ENCODE peak calls at places on chromosomes 2 and 18, in eight cellular contexts. C is cardiac fibroblast; G is nephron progenitor cell; Y is lower lobe of right lung; W is CD4-positive, alpha-beta T cell; D is sigmoid colon; O is gastrocnemius medialis; L is psoas muscle. H is an unnamed sample.

GRCh38 chr2:226794751-226795171 is 4.9 kb downstream of the IRS1 start:
- DNase-seq in C (peak; percentile 80), G (peak; percentile 2), Y (no peak), W (no peak), D (no peak), O (peak; percentile 47), L (no peak), H (peak; percentile 74)

GRCh38 chr2:136051725-136052048 is 66.3 kb upstream of the DARS1 start:
- DNase-seq in C (no peak), G (no peak), Y (no peak), W (no peak), D (no peak), O (no peak), L (no peak), H (no peak)

GRCh38 chr2:232239956-232240681 is 138.4 kb upstream of the ALPP start:
- DNase-seq in C (peak; percentile 25), G (no peak), Y (no peak), W (no peak), D (no peak), O (no peak), L (no peak), H (no peak)

GRCh38 chr2:84846041-84846663 is 34.7 kb downstream of the TRABD2A start:
- DNase-seq in C (no peak), G (no peak), Y (no peak), W (peak; percentile 63), D (no peak), O (no peak), L (no peak), H (peak; percentile 29)

GRCh38 chr2:13014783-13015182 is 298.0 kb downstream of the TRIB2 start:
- DNase-seq in C (no peak), G (no peak), Y (no peak), W (no peak), D (no peak), O (no peak), L (no peak), H (no peak)

GRCh38 chr2:130795431-130795830 is 40.1 kb downstream of the AMER3 start:
- DNase-seq in C (no peak), G (no peak), Y (no peak), W (no peak), D (no peak), O (no peak), L (no peak), H (no peak)

GRCh38 chr2:98458667-98459380 is 14.2 kb downstream of the INPP4A start:
- DNase-seq in C (no peak), G (no peak), Y (no peak), W (no peak), D (peak; percentile 44), O (no peak), L (no peak), H (no peak)

GRCh38 chr18:58105908-58106673 is 62.1 kb downstream of the NEDD4L start:
- DNase-seq in C (no peak), G (no peak), Y (no peak), W (no peak), D (no peak), O (no peak), L (no peak), H (no peak)

GRCh38 chr2:96832751-96833507 is 10.9 kb downstream of the ANKRD23 start:
- DNase-seq in C (peak; percentile 64), G (peak; percentile 86), Y (peak; percentile 79), W (no peak), D (peak; percentile 81), O (peak; percentile 67), L (peak; percentile 83), H (peak; percentile 53)

GRCh38 chr18:58004317-58004716 is 39.7 kb upstream of the NEDD4L start:
- DNase-seq in C (peak; percentile 79), G (no peak), Y (no peak), W (no peak), D (no peak), O (no peak), L (no peak), H (peak; percentile 46)

GRCh38 chr2:12642855-12643254 is 73.9 kb upstream of the TRIB2 start:
- DNase-seq in C (no peak), G (no peak), Y (no peak), W (no peak), D (no peak), O (no peak), L (no peak), H (no peak)

GRCh38 chr2:18209934-18210639 is 331.6 kb downstream of the KCNS3 start:
- DNase-seq in C (peak; percentile 86), G (no peak), Y (no peak), W (no peak), D (no peak), O (no peak), L (no peak), H (peak; percentile 62)

GRCh38 chr18:79769698-79770500 is 27.8 kb upstream of the KCNG2 start:
- DNase-seq in C (no peak), G (no peak), Y (no peak), W (no peak), D (peak; percentile 47), O (no peak), L (no peak), H (no peak)

GRCh38 chr18:13159579-13159978 is 59.0 kb upstream of the LDLRAD4 start:
- DNase-seq in C (peak; percentile 84), G (peak; percentile 21), Y (no peak), W (no peak), D (no peak), O (no peak), L (no peak), H (peak; percentile 81)

GRCh38 chr2:219543596-219544358 is at the start of the genes CHPF and TMEM198:
- DNase-seq in C (peak; percentile 97), G (peak; percentile 98), Y (peak; percentile 98), W (peak; percentile 89), D (peak; percentile 100), O (peak; percentile 96), L (peak; percentile 98), H (peak; percentile 98)
- TF ChIP-seq CTCF in C (no peak), G (no peak), Y (no peak), W (no peak), D (no peak), O (no peak), L (no peak), H (no peak)

DNA sequence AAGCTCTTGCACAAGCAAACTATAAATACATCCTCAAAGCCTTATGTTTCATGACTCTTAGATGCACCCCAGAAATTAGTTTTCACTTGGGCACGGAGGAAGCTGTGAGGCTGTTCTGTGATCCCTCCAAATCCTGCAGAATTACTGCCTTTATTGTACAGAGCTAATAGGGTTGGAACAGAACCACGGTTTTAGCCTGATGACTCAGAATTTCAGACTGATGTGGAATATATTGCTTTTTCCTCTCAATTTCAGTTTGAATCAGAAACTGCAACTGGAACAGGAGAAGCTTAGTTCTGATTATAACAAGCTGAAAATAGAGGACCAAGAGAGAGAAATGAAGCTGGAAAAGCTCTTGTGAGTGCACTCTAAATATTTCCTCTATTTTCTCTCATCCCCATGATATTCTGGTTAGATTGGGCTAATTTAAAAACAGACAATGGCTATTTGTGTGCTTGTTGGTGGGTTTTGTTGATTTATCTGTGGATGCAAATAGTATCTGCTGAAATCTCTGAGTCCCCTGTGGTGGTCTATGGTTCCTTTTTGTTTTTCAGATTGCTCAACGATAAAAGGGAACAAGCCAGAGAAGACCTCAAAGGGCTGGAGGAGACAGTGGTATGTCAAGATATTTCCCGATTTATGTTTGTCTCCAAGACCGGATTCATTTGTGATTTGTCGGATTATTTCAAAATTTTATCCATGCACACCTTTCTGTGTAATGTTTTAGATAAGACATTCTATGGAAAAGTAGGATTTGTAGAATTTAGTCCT is 38.1 kb upstream of the LYPD6B start:
- DNase-seq in C (no peak), G (no peak), Y (no peak), W (no peak), D (no peak), O (no peak), L (no peak), H (no peak)
- TF ChIP-seq CTCF in C (no peak), G (no peak), Y (no peak), W (no peak), D (no peak), O (no peak), L (no peak), H (no peak)

DNA sequence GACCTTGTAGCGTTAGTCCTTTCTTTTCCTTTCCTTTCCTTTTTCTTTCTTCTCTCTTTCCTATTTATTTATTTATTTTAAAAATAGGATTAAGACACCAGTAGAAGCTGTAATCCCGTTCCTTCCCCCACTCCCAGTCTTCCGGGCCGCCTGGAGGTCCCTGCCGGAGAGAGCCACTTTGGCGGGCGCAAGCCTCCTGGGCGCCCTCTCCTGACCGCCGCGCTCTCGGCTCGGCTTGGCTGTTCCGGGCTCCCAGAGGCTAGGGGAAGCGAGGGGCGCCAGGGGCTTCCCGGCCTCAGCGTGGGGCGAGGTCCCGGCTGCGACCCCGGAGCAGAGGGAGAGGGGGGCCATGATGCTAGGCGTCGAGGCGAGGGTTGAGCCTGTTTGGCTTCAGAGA is 10.9 kb downstream of the MEIS1 start:
- DNase-seq in C (peak; percentile 16), G (peak; percentile 69), Y (peak; percentile 39), W (no peak), D (peak; percentile 67), O (no peak), L (peak; percentile 30), H (no peak)
- TF ChIP-seq CTCF in C (no peak), G (no peak), Y (no peak), W (no peak), D (no peak), O (no peak), L (no peak), H (no peak)

DNA sequence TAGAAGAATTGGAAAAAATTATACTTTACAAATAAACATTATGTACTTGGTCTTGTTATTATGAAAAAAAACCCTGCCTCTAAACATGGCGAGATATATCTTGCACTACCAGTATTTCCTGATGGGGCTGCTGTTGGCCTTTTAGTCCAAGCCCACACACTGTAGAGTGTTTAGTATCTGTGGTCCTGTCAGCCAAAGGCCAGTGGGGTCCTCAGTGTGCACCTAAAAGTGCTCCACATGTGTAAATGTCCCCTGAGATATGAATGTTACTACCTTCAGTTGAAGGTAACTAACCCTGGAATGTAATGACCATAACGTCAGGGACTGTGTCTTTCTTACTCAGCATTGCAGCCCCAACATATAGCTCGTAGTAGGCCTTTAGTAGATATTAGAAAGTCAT is 71.1 kb upstream of the HK2 start:
- DNase-seq in C (no peak), G (no peak), Y (no peak), W (no peak), D (no peak), O (no peak), L (no peak), H (no peak)
- TF ChIP-seq CTCF in C (no peak), G (no peak), Y (peak; percentile 8), W (no peak), D (no peak), O (no peak), L (peak; percentile 4), H (no peak)